ENCODE peak calls at places on chromosomes 5 and 9, in seven cellular contexts. One of them, this sample, is unnamed.

GRCh38 chr5:113807384-113808053 is 294.0 kb downstream of the YTHDC2 start:
- DNase-seq in HT1080: no peak
- DNase-seq in fibroblast of the conjunctiva: peak
- DNase-seq in T-cell: no peak
- DNase-seq in 8988T: no peak
- DNase-seq in NCI-H1417: peak
- DNase-seq in T-helper 17 cell: no peak
- DNase-seq in this sample: no peak

GRCh38 chr9:100377015-100377414 is 24.3 kb upstream of the TEX10 start:
- DNase-seq in fibroblast of the conjunctiva: no peak
- DNase-seq in 8988T: no peak
- DNase-seq in T-helper 17 cell: no peak
- DNase-seq in HT1080: no peak
- DNase-seq in NCI-H1417: no peak
- DNase-seq in T-cell: no peak
- DNase-seq in this sample: no peak

GRCh38 chr5:154513669-154514084 is 35.6 kb upstream of the HAND1 start:
- DNase-seq in fibroblast of the conjunctiva: no peak
- DNase-seq in HT1080: peak
- DNase-seq in T-helper 17 cell: no peak
- DNase-seq in 8988T: no peak
- DNase-seq in T-cell: no peak
- DNase-seq in NCI-H1417: no peak
- DNase-seq in this sample: no peak

GRCh38 chr9:98332405-98332831 is 77.0 kb upstream of the TBC1D2 start:
- DNase-seq in 8988T: no peak
- DNase-seq in fibroblast of the conjunctiva: no peak
- DNase-seq in HT1080: no peak
- DNase-seq in NCI-H1417: no peak
- DNase-seq in T-cell: no peak
- DNase-seq in T-helper 17 cell: no peak
- DNase-seq in this sample: no peak

GRCh38 chr9:126058631-126059030 is 268.0 kb upstream of the MVB12B start:
- DNase-seq in T-helper 17 cell: no peak
- DNase-seq in NCI-H1417: no peak
- DNase-seq in fibroblast of the conjunctiva: no peak
- DNase-seq in 8988T: no peak
- DNase-seq in HT1080: no peak
- DNase-seq in T-cell: no peak
- DNase-seq in this sample: no peak

GRCh38 chr5:132070460-132071337 is 2.9 kb upstream of the CSF2 start:
- DNase-seq in NCI-H1417: no peak
- DNase-seq in T-helper 17 cell: no peak
- DNase-seq in T-cell: no peak
- DNase-seq in HT1080: peak
- DNase-seq in fibroblast of the conjunctiva: no peak
- DNase-seq in 8988T: no peak
- DNase-seq in this sample: peak

GRCh38 chr9:86545085-86545484 is 190.9 kb upstream of the TUT7 start:
- DNase-seq in HT1080: no peak
- DNase-seq in T-helper 17 cell: no peak
- DNase-seq in fibroblast of the conjunctiva: no peak
- DNase-seq in NCI-H1417: no peak
- DNase-seq in T-cell: no peak
- DNase-seq in 8988T: no peak
- DNase-seq in this sample: no peak

GRCh38 chr9:13279284-13280162 is at the start of gene MPDZ:
- DNase-seq in T-cell: no peak
- DNase-seq in HT1080: peak
- DNase-seq in T-helper 17 cell: no peak
- DNase-seq in fibroblast of the conjunctiva: peak
- DNase-seq in 8988T: no peak
- DNase-seq in NCI-H1417: peak
- DNase-seq in this sample: peak

GRCh38 chr9:106284300-106284699 is 578.7 kb upstream of the ZNF462 start:
- DNase-seq in HT1080: peak
- DNase-seq in fibroblast of the conjunctiva: no peak
- DNase-seq in T-cell: no peak
- DNase-seq in NCI-H1417: no peak
- DNase-seq in T-helper 17 cell: no peak
- DNase-seq in 8988T: no peak
- DNase-seq in this sample: peak

GRCh38 chr5:136375920-136376319 is 10.6 kb upstream of the TRPC7 start:
- DNase-seq in HT1080: no peak
- DNase-seq in fibroblast of the conjunctiva: no peak
- DNase-seq in T-cell: no peak
- DNase-seq in 8988T: no peak
- DNase-seq in T-helper 17 cell: no peak
- DNase-seq in NCI-H1417: no peak
- DNase-seq in this sample: no peak

GRCh38 chr9:15317836-15318235 is 10.8 kb upstream of the TTC39B start:
- DNase-seq in T-helper 17 cell: no peak
- DNase-seq in HT1080: peak
- DNase-seq in NCI-H1417: no peak
- DNase-seq in T-cell: no peak
- DNase-seq in 8988T: no peak
- DNase-seq in fibroblast of the conjunctiva: no peak
- DNase-seq in this sample: peak

GRCh38 chr9:97633859-97634485 is 351 bp downstream of the NCBP1 start:
- DNase-seq in 8988T: no peak
- DNase-seq in T-helper 17 cell: no peak
- DNase-seq in T-cell: no peak
- DNase-seq in NCI-H1417: no peak
- DNase-seq in HT1080: no peak
- DNase-seq in fibroblast of the conjunctiva: no peak
- DNase-seq in this sample: no peak

GRCh38 chr5:179607449-179607931 is 16.0 kb downstream of the HNRNPH1 start:
- DNase-seq in 8988T: no peak
- DNase-seq in HT1080: no peak
- DNase-seq in T-cell: no peak
- DNase-seq in fibroblast of the conjunctiva: no peak
- DNase-seq in T-helper 17 cell: no peak
- DNase-seq in NCI-H1417: no peak
- DNase-seq in this sample: no peak

GRCh38 chr5:170225326-170226137 is 7.3 kb upstream of the C5orf58 start:
- DNase-seq in T-cell: peak
- DNase-seq in 8988T: peak
- DNase-seq in NCI-H1417: peak
- DNase-seq in T-helper 17 cell: peak
- DNase-seq in HT1080: peak
- DNase-seq in fibroblast of the conjunctiva: peak
- DNase-seq in this sample: peak

GRCh38 chr9:33818167-33818831 is 1.3 kb downstream of the UBE2R2 start:
- DNase-seq in T-cell: no peak
- DNase-seq in fibroblast of the conjunctiva: no peak
- DNase-seq in T-helper 17 cell: no peak
- DNase-seq in NCI-H1417: no peak
- DNase-seq in HT1080: no peak
- DNase-seq in 8988T: no peak
- DNase-seq in this sample: no peak

GRCh38 chr9:13386935-13387667 is 107.6 kb upstream of the MPDZ start:
- DNase-seq in T-cell: no peak
- DNase-seq in T-helper 17 cell: no peak
- DNase-seq in NCI-H1417: no peak
- DNase-seq in 8988T: no peak
- DNase-seq in HT1080: no peak
- DNase-seq in fibroblast of the conjunctiva: peak
- DNase-seq in this sample: no peak

GRCh38 chr5:143796110-143796509 is 15.9 kb upstream of the HMHB1 start:
- DNase-seq in T-cell: no peak
- DNase-seq in NCI-H1417: no peak
- DNase-seq in T-helper 17 cell: no peak
- DNase-seq in HT1080: no peak
- DNase-seq in 8988T: no peak
- DNase-seq in fibroblast of the conjunctiva: no peak
- DNase-seq in this sample: no peak

GRCh38 chr5:102760815-102761214 is 5.7 kb downstream of the PAM start:
- DNase-seq in T-helper 17 cell: no peak
- DNase-seq in NCI-H1417: no peak
- DNase-seq in T-cell: no peak
- DNase-seq in fibroblast of the conjunctiva: no peak
- DNase-seq in 8988T: no peak
- DNase-seq in HT1080: no peak
- DNase-seq in this sample: peak

GRCh38 chr9:79572891-79573696 is 1.3 kb downstream of the TLE4 start:
- DNase-seq in 8988T: peak
- DNase-seq in T-cell: peak
- DNase-seq in HT1080: no peak
- DNase-seq in T-helper 17 cell: peak
- DNase-seq in fibroblast of the conjunctiva: no peak
- DNase-seq in NCI-H1417: no peak
- DNase-seq in this sample: no peak

GRCh38 chr5:31717586-31717985 is 78.7 kb downstream of the PDZD2 start:
- DNase-seq in T-cell: no peak
- DNase-seq in NCI-H1417: no peak
- DNase-seq in fibroblast of the conjunctiva: no peak
- DNase-seq in HT1080: no peak
- DNase-seq in 8988T: no peak
- DNase-seq in T-helper 17 cell: no peak
- DNase-seq in this sample: no peak

GRCh38 chr5:72559866-72560766 is 52.9 kb upstream of the ZNF366 start:
- DNase-seq in T-cell: no peak
- DNase-seq in NCI-H1417: no peak
- DNase-seq in fibroblast of the conjunctiva: no peak
- DNase-seq in T-helper 17 cell: no peak
- DNase-seq in HT1080: no peak
- DNase-seq in 8988T: no peak
- DNase-seq in this sample: no peak

GRCh38 chr5:172007153-172007794 is 836 bp upstream of the FBXW11 start:
- DNase-seq in T-helper 17 cell: no peak
- DNase-seq in 8988T: no peak
- DNase-seq in T-cell: no peak
- DNase-seq in fibroblast of the conjunctiva: no peak
- DNase-seq in HT1080: no peak
- DNase-seq in NCI-H1417: no peak
- DNase-seq in this sample: no peak

This sample was measured in H4.